ENCODE peak calls at places on chromosomes 16 and 17, in ten cellular contexts. T is CD4-positive, alpha-beta memory T cell; Q is K562; R is kidney; S is heart right ventricle; K is right atrium auricular region; F is sigmoid colon; M is testis; G is colonic mucosa; Z is prostate gland. A is an unnamed sample. For H3K4me1 and H3K36me3, the result is how much of the 10 kb centered on the place peaks cover.

GRCh38 chr16:28863929-28864886 is 565 bp downstream of the SH2B1 start:
- DNase-seq in G (peak), T (peak), Q (peak), F (peak), R (no peak), M (peak), S (no peak), K (no peak), Z (no peak), A (no peak)

GRCh38 chr16:31664683-31665482 is 137.2 kb downstream of the AHSP start:
- DNase-seq in Z (no peak), M (no peak), F (no peak), S (no peak), K (no peak), Q (no peak), G (no peak), T (no peak), R (no peak), A (no peak)

GRCh38 chr17:11122908-11123307 is 118.1 kb upstream of the SHISA6 start:
- DNase-seq in F (peak), T (no peak), G (no peak), Z (peak), M (no peak), K (no peak), S (peak), R (no peak), Q (no peak), A (no peak)

GRCh38 chr17:73833779-73834613 is 189.8 kb upstream of the SDK2 start:
- DNase-seq in R (peak), T (no peak), M (no peak), S (no peak), F (no peak), G (no peak), Q (no peak), K (no peak), Z (no peak), A (no peak)

GRCh38 chr16:74309789-74310781 is 13.5 kb downstream of the PSMD7 start:
- DNase-seq in Q (peak), M (peak), F (no peak), K (no peak), S (no peak), Z (peak), R (no peak), G (peak), T (peak), A (no peak)

GRCh38 chr17:69523252-69523861 is 108.9 kb downstream of the MAP2K6 start:
- DNase-seq in S (no peak), Q (peak), Z (peak), G (peak), R (no peak), T (no peak), M (peak), K (no peak), F (no peak), A (no peak)

GRCh38 chr17:2081564-2081963 is 26.7 kb downstream of the HIC1 start:
- DNase-seq in F (no peak), Q (no peak), Z (no peak), T (no peak), R (no peak), G (no peak), M (no peak), S (no peak), K (no peak), A (no peak)

GRCh38 chr17:73118139-73118538 is 25.7 kb upstream of the SLC39A11 start:
- DNase-seq in K (no peak), Z (no peak), F (no peak), T (no peak), M (no peak), G (no peak), S (no peak), R (no peak), Q (no peak), A (no peak)

GRCh38 chr17:72656114-72656763 is 436.2 kb downstream of the SLC39A11 start:
- DNase-seq in R (no peak), T (no peak), G (no peak), Z (no peak), Q (no peak), K (no peak), S (no peak), F (no peak), M (no peak), A (no peak)

DNA sequence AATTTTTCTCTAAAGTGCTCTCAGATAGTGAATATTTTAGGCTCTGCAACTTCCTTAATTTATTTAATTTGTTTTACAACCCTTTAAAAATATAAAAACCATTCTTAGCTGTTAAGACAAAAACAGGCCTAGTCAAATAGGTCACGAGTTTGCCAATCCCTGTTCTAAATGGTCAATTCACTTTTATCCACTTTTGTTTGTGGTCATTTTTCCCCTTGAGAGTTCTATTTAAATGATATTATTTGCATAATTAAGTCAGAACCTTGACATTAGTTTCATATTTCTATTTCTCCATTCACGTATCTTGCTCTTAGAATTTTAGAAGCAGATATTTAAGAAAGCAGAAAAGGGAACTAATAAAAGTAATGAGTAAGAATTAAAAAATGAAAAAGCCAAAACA is 4.0 kb downstream of the AMFR start:
- DNase-seq in G (no peak), F (no peak), M (no peak), Z (no peak), K (no peak), Q (no peak), T (no peak), S (no peak), R (no peak), A (no peak)
- H3K4me1 ChIP-seq in G (under half), F (under half), M (under half), Z (under half), K (under half), Q (under half), T (under half), S (under half), R (under half), A (under half)

GRCh38 chr17:80904036-80904435 is 87.6 kb upstream of the CHMP6 start:
- DNase-seq in Q (no peak), F (no peak), R (peak), K (no peak), G (no peak), M (no peak), S (no peak), Z (no peak), T (no peak), A (no peak)

GRCh38 chr17:80905586-80906230 is 85.9 kb upstream of the CHMP6 start:
- DNase-seq in Z (no peak), Q (no peak), G (no peak), F (no peak), S (no peak), M (no peak), R (peak), T (no peak), K (no peak), A (no peak)

GRCh38 chr17:80902197-80903019 is 89.2 kb upstream of the CHMP6 start:
- DNase-seq in R (peak), G (no peak), K (no peak), S (no peak), Q (no peak), M (no peak), T (no peak), F (no peak), Z (no peak), A (no peak)

GRCh38 chr17:80901319-80901718 is 90.3 kb upstream of the CHMP6 start:
- DNase-seq in K (no peak), Z (no peak), R (no peak), Q (no peak), S (no peak), G (no peak), F (no peak), T (no peak), M (no peak), A (no peak)

GRCh38 chr17:80903041-80903611 is 88.5 kb upstream of the CHMP6 start:
- DNase-seq in G (no peak), R (no peak), M (no peak), T (no peak), Z (no peak), K (no peak), S (no peak), Q (no peak), F (no peak), A (no peak)
- H3K36me3 ChIP-seq in G (under half), R (under half), M (under half), T (under half), Z (under half), K (under half), S (under half), Q (under half), F (under half), A (under half)

GRCh38 chr16:1614226-1615102 is 2.3 kb downstream of the CRAMP1 start:
- DNase-seq in Z (peak), M (no peak), Q (peak), R (peak), T (no peak), G (peak), K (no peak), F (no peak), S (peak), A (no peak)

GRCh38 chr16:1613728-1614225 is 1.6 kb downstream of the CRAMP1 start:
- DNase-seq in K (peak), R (peak), G (peak), F (no peak), Q (peak), S (no peak), Z (peak), T (no peak), M (peak), A (no peak)

GRCh38 chr16:1613240-1613639 is 1.1 kb downstream of the CRAMP1 start:
- DNase-seq in M (peak), K (no peak), T (no peak), Z (no peak), F (no peak), G (peak), Q (peak), R (no peak), S (no peak), A (no peak)

GRCh38 chr16:1612320-1613111 is at the start of gene CRAMP1:
- DNase-seq in R (no peak), K (no peak), Q (peak), G (peak), M (peak), S (peak), T (no peak), Z (no peak), F (peak), A (no peak)

DNA sequence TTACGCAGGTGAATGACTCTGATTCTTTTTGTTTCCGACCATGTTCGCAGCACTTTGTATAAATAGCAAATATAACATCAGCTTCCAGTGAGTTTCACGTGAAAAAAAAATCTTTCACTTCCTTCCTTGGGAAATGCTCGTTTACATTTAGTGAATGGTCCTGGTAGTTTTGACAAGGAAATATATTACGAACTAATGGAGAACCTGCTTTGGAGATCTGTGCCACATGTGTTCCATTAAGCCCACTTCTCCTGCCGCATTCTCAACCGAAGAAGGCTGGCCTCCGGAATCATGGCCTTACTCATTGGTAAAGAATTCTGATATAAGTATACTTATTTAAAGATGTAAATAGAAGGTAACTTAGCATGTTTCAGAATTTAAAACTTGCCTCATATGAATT is 3.6 kb downstream of the CRAMP1 start:
- DNase-seq in R (no peak), K (no peak), F (no peak), Z (no peak), S (no peak), G (no peak), T (no peak), Q (no peak), M (no peak), A (no peak)
- H3K4me3 ChIP-seq in R (no peak), K (no peak), F (peak), Z (peak), S (no peak), G (no peak), T (no peak), Q (no peak), M (no peak), A (no peak)

GRCh38 chr16:87340198-87340597 is 23.0 kb upstream of the C16orf95 start:
- DNase-seq in R (no peak), K (no peak), S (no peak), M (no peak), G (no peak), Q (no peak), T (no peak), F (no peak), Z (no peak), A (no peak)
- H3K4me1 ChIP-seq in R (under half), K (under half), S (under half), M (under half), G (under half), Q (under half), T (under half), F (under half), Z (under half), A (under half)

GRCh38 chr17:45091778-45092425 is 30.8 kb downstream of the NMT1 start:
- DNase-seq in Z (no peak), S (no peak), F (no peak), T (no peak), G (no peak), K (no peak), Q (no peak), M (no peak), R (no peak), A (no peak)

GRCh38 chr17:45096141-45096540 is 35.0 kb downstream of the NMT1 start:
- DNase-seq in G (no peak), R (no peak), K (no peak), M (no peak), Z (no peak), Q (peak), T (no peak), F (no peak), S (no peak), A (no peak)

GRCh38 chr17:45093444-45094110 is 32.5 kb downstream of the NMT1 start:
- DNase-seq in F (peak), K (no peak), G (no peak), R (no peak), T (no peak), Q (no peak), Z (peak), S (no peak), M (peak), A (no peak)

GRCh38 chr17:45090711-45091110 is 29.6 kb downstream of the NMT1 start:
- DNase-seq in F (no peak), K (no peak), S (no peak), R (no peak), Q (no peak), M (no peak), Z (no peak), G (no peak), T (no peak), A (no peak)

DNA sequence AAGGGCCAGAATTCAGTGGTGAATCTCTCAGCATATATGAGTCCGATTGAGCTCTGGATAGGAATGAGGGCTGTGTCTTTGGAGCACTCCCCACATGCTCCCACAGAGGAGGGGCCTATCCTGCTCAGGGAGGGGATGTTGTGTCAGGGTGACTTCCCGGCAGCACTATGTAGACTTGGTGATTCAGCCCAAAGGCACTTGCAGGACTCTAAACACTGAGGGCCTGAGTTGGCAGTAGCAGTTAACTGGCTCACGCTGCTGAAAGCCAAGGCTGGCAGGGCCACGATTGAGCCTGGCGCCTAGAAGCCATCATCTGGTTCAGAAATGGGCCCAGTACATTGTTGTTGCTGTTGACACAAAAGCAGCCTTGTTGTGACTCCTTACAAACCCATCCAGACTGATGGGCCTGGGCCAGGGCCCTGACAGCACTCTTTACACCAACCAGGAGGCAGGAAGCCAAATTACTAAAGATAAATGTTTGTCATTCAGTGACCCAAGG is 31.9 kb downstream of the NMT1 start:
- DNase-seq in S (peak), M (peak), F (peak), Z (peak), G (peak), Q (no peak), K (peak), R (peak), T (no peak), A (peak)
- H3K36me3 ChIP-seq in S (half or more), M (under half), F (under half), Z (under half), G (under half), Q (half or more), K (half or more), R (half or more), T (half or more), A (half or more)